ENCODE peak calls at places on chromosomes 7 and 10, in ten cellular contexts. A, Y, P, G, O, B, N, K, F and T are unnamed samples.

GRCh38 chr7:118372530-118372929 is 148.0 kb downstream of the ANKRD7 start:
- DNase-seq in A (no peak), F (no peak), B (no peak), K (no peak), O (peak), Y (no peak), P (no peak), N (peak), G (no peak), T (peak)

GRCh38 chr7:155741805-155742204 is 70.5 kb downstream of the SHH start:
- DNase-seq in K (no peak), G (no peak), Y (no peak), F (no peak), P (no peak), B (no peak), N (no peak), O (no peak), A (peak), T (no peak)

GRCh38 chr7:30168800-30169584 is 34.2 kb downstream of the MTURN start:
- DNase-seq in Y (no peak), P (no peak), F (no peak), A (no peak), K (no peak), O (no peak), B (peak), N (peak), G (no peak), T (no peak)

GRCh38 chr7:26105206-26105605 is 46.8 kb upstream of the NFE2L3 start:
- DNase-seq in G (no peak), P (no peak), O (no peak), F (no peak), N (no peak), B (no peak), K (no peak), A (no peak), Y (no peak), T (no peak)

GRCh38 chr10:79098061-79098460 is 29.3 kb downstream of the ZMIZ1 start:
- DNase-seq in F (no peak), N (no peak), K (no peak), G (no peak), B (no peak), Y (no peak), P (no peak), A (peak), O (no peak), T (no peak)

GRCh38 chr10:101848894-101849351 is 5.3 kb upstream of the KCNIP2 start:
- DNase-seq in P (no peak), Y (no peak), F (no peak), N (peak), A (no peak), G (no peak), K (no peak), B (peak), O (no peak), T (no peak)

GRCh38 chr10:73888514-73888913 is 14.2 kb upstream of the CAMK2G start:
- DNase-seq in Y (no peak), N (no peak), K (no peak), O (no peak), P (no peak), A (no peak), B (peak), F (no peak), G (no peak), T (no peak)

GRCh38 chr7:22216309-22216708 is 140.6 kb downstream of the RAPGEF5 start:
- DNase-seq in Y (no peak), B (no peak), K (no peak), N (no peak), G (no peak), A (no peak), F (no peak), O (no peak), P (no peak), T (peak)

GRCh38 chr7:79880312-79880711 is 254.3 kb upstream of the GNAI1 start:
- DNase-seq in P (no peak), B (no peak), Y (no peak), O (no peak), F (no peak), N (no peak), A (no peak), G (no peak), K (no peak), T (no peak)

GRCh38 chr7:123355576-123356195 is 155.9 kb upstream of the SLC13A1 start:
- DNase-seq in O (no peak), G (no peak), A (no peak), F (no peak), P (peak), B (no peak), N (peak), K (no peak), Y (no peak), T (no peak)

GRCh38 chr7:92230547-92230946 is 15.2 kb downstream of the KRIT1 start:
- DNase-seq in B (no peak), F (no peak), N (no peak), Y (no peak), A (no peak), K (no peak), G (no peak), P (no peak), O (no peak), T (no peak)

GRCh38 chr10:95525033-95525418 is 36.1 kb downstream of the SORBS1 start:
- DNase-seq in B (no peak), N (no peak), O (no peak), K (no peak), P (no peak), F (no peak), Y (no peak), A (no peak), G (no peak), T (no peak)

GRCh38 chr10:110429301-110429700 is 68.4 kb upstream of the DUSP5 start:
- DNase-seq in A (peak), F (no peak), P (no peak), Y (no peak), K (no peak), G (no peak), B (peak), O (no peak), N (no peak), T (no peak)

GRCh38 chr7:100049441-100050291 is at the start of gene ZSCAN21:
- DNase-seq in F (peak), K (peak), P (peak), A (peak), Y (peak), O (peak), B (peak), N (peak), G (peak), T (peak)

GRCh38 chr7:87628780-87629569 is 777 bp downstream of the RUNDC3B start:
- DNase-seq in A (peak), N (peak), B (peak), F (peak), K (no peak), O (no peak), P (peak), G (peak), Y (peak), T (peak)

GRCh38 chr7:73312831-73313520 is 4.3 kb upstream of the NSUN5 start:
- DNase-seq in Y (no peak), B (peak), A (peak), O (no peak), N (no peak), K (no peak), G (peak), P (no peak), F (no peak), T (no peak)

GRCh38 chr7:19066109-19066508 is 51.3 kb downstream of the TWIST1 start:
- DNase-seq in N (peak), K (no peak), G (no peak), F (no peak), P (no peak), B (peak), Y (no peak), O (no peak), A (no peak), T (no peak)

GRCh38 chr10:69787681-69788080 is 14.0 kb upstream of the COL13A1 start:
- DNase-seq in K (no peak), Y (no peak), N (no peak), A (no peak), B (no peak), O (no peak), G (no peak), P (no peak), F (no peak), T (no peak)

GRCh38 chr10:13784067-13784466 is 197.3 kb downstream of the PRPF18 start:
- DNase-seq in F (no peak), B (no peak), A (no peak), K (no peak), O (no peak), P (no peak), G (no peak), N (peak), Y (no peak), T (peak)

GRCh38 chr7:138449580-138449979 is 10.5 kb upstream of the TRIM24 start:
- DNase-seq in F (no peak), A (no peak), B (no peak), N (no peak), O (no peak), P (no peak), Y (no peak), K (no peak), G (peak), T (no peak)

GRCh38 chr7:7618410-7618809 is 22.1 kb upstream of the UMAD1 start:
- DNase-seq in P (no peak), B (no peak), N (no peak), Y (no peak), F (no peak), G (no peak), O (no peak), K (no peak), A (no peak), T (no peak)

GRCh38 chr10:70466951-70467350 is 11.6 kb upstream of the PALD1 start:
- DNase-seq in K (no peak), B (no peak), O (no peak), N (no peak), Y (no peak), G (no peak), P (no peak), F (no peak), A (no peak), T (no peak)

GRCh38 chr10:56318816-56319215 is 42.2 kb downstream of the ZWINT start:
- DNase-seq in B (no peak), Y (no peak), A (no peak), G (no peak), O (no peak), F (no peak), K (no peak), N (no peak), P (no peak), T (no peak)

GRCh38 chr10:19847321-19847720 is 31.1 kb downstream of the PLXDC2 start:
- DNase-seq in N (peak), G (no peak), A (no peak), F (no peak), K (no peak), P (no peak), Y (no peak), B (no peak), O (no peak), T (no peak)

GRCh38 chr7:64890761-64891666 is 12.1 kb upstream of the ZNF273 start:
- DNase-seq in P (no peak), G (no peak), K (no peak), O (no peak), N (no peak), B (peak), F (no peak), A (no peak), Y (no peak), T (no peak)

GRCh38 chr7:139284252-139284896 is 53.3 kb downstream of the UBN2 start:
- DNase-seq in K (no peak), F (no peak), G (no peak), O (no peak), A (no peak), Y (no peak), B (no peak), P (no peak), N (no peak), T (no peak)

GRCh38 chr7:98215561-98216495 is 4.6 kb downstream of the BHLHA15 start:
- DNase-seq in Y (peak), K (peak), G (no peak), N (no peak), O (no peak), P (no peak), B (peak), F (no peak), A (peak), T (no peak)

GRCh38 chr10:18279202-18279601 is 139.0 kb downstream of the CACNB2 start:
- DNase-seq in P (no peak), K (no peak), F (no peak), B (no peak), Y (no peak), O (no peak), G (no peak), A (no peak), N (no peak), T (no peak)

GRCh38 chr10:96850825-96851224 is 18.7 kb downstream of the LCOR start:
- DNase-seq in A (no peak), B (peak), F (no peak), P (no peak), G (no peak), K (no peak), N (peak), O (no peak), Y (no peak), T (no peak)

GRCh38 chr10:127314797-127315196 is 118.4 kb upstream of the INSYN2A start:
- DNase-seq in P (no peak), N (no peak), K (no peak), F (no peak), O (no peak), G (no peak), Y (no peak), A (no peak), B (no peak), T (no peak)

GRCh38 chr10:29840516-29841276 is 205.9 kb upstream of the SVIL start:
- DNase-seq in K (no peak), O (no peak), F (no peak), G (peak), Y (peak), N (no peak), A (no peak), P (no peak), B (no peak), T (peak)

GRCh38 chr7:70268179-70268578 is 669.9 kb downstream of the AUTS2 start:
- DNase-seq in F (no peak), Y (no peak), A (no peak), N (no peak), K (no peak), P (no peak), G (no peak), O (no peak), B (no peak), T (no peak)
- H3K4me3 ChIP-seq in F (no peak), Y (no peak), A (no peak), N (no peak), K (no peak), P (no peak), G (no peak), O (no peak), B (no peak), T (no peak)

DNA sequence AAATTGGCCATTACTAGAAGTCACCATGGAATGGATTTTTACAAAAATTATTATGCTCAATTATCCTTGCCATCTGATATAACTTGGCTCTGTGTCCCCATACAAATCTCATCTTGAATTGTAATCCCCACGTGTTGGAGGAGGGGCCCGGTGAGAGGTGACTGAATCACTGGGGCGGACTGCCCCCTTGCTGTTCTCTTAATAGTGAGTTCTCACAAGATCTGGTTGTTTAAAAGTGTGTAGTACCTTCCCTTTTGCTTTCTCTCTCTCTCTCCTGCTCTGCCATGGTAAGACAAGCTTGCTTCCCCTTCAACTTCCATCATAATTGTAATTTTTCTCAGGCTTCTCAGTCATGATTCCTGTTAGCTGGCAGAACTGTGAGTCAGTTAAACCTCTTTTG is 1023.6 kb downstream of the XPNPEP1 start:
- DNase-seq in N (no peak), A (no peak), B (no peak), K (no peak), F (no peak), Y (no peak), G (no peak), O (no peak), P (no peak), T (no peak)
- TF ChIP-seq CTCF in N (peak), A (no peak), B (no peak), K (no peak), F (no peak), Y (no peak), G (no peak), O (no peak), P (no peak), T (no peak)

GRCh38 chr7:130910949-130911944 is 177.2 kb upstream of the KLF14 start:
- DNase-seq in N (peak), B (no peak), O (peak), F (no peak), K (no peak), Y (no peak), G (no peak), A (no peak), P (no peak), T (peak)

GRCh38 chr7:130913721-130914588 is 179.9 kb upstream of the KLF14 start:
- DNase-seq in F (no peak), Y (no peak), O (no peak), G (no peak), N (no peak), K (no peak), P (no peak), A (no peak), B (no peak), T (peak)

GRCh38 chr7:130914589-130915294 is 180.7 kb upstream of the KLF14 start:
- DNase-seq in N (no peak), F (no peak), G (no peak), P (no peak), Y (no peak), K (no peak), A (no peak), O (no peak), B (no peak), T (no peak)

GRCh38 chr7:130912086-130912909 is 178.3 kb upstream of the KLF14 start:
- DNase-seq in N (peak), O (no peak), P (no peak), K (no peak), A (no peak), B (no peak), Y (no peak), G (no peak), F (no peak), T (peak)

DNA sequence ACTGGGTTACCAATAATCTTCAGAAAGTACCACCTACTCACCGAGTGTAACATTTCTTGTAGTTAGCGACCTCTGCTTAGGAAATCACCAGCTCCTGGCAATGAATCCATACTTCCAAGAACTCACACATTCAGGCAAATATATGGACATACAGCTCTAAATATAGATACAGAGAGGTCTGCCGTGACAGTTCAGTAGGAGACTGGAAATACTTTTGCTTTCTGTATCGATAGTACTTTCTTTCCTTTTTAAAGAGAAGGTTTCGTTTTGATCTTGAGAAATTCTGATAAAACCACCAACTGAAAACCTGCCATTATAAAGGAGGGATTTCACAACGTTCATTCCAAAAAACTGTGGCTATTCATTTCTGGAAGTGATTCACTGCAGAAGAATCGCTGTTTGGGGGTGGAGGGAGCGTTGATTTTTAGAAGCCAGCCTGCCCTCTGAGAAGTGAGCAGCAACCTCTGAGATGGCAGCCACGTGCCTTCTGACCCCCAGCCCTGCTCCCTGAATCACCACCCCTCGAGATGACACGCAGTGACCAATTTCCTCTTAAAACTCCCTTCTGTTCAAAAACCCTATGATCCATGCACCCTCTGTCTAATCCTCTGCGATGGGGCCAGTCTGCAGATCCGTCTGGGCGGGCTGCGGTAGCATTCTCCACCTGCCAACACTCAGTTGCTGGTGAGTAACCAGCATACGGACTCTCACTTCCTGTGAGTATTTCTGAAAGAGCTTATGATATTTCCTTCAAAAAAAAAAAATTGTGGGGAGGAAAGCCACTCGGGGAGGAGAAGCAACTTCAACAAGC is 179.1 kb upstream of the KLF14 start:
- DNase-seq in K (no peak), B (no peak), O (no peak), N (peak), G (no peak), Y (peak), A (peak), F (peak), P (peak), T (peak)
- H3K4me3 ChIP-seq in K (peak), B (peak), O (peak), N (peak), G (peak), Y (peak), A (peak), F (peak), P (peak), T (peak)

DNA sequence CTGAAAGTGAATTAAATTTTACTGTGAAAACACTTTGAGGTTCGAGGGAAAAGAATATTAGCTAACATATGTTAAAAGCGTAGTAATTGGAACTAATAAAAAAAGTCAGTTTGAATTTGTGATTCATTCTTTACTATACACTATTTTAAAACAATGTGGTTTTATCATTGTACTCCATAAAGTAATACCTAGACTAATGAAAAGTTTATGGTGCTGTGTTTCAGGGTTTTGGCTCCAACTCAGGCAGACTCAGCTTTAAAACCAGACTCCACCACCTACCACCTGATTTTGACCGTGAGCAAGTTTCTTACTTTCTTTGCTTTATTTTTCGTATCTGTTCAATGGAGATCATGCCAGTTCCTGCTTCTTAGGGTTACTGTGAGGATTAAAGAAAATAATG is 9.2 kb upstream of the PRTFDC1 start:
- DNase-seq in Y (no peak), G (no peak), A (no peak), N (no peak), P (no peak), O (no peak), F (no peak), K (no peak), B (no peak), T (no peak)
- TF ChIP-seq CTCF in Y (no peak), G (no peak), A (no peak), N (no peak), P (no peak), O (no peak), F (no peak), K (no peak), B (no peak), T (no peak)

DNA sequence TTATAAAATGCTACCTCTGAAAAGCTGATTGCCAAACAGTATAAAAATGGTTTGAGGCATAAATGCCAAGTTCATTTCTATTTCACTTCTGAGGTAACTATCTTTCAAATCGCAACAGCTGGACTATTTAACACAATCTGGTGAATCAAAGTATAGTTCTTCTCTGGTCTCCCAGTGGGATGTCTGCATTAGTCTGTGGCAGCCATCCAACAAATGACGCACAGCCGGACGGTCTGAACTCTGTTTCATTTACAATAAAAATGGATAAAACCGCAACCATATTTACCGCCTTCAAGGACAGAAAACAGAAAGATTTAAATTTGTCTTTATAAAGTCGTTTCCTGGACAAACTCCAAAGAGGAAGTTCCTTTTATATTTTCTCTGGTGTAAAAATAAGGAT is 41.9 kb downstream of the ENO4 start:
- DNase-seq in N (peak), A (no peak), G (peak), O (no peak), K (no peak), B (peak), F (peak), P (no peak), Y (peak), T (peak)
- H3K4me3 ChIP-seq in N (no peak), A (no peak), G (no peak), O (no peak), K (peak), B (no peak), F (no peak), P (no peak), Y (no peak), T (no peak)

GRCh38 chr10:3043512-3044368 is 23.6 kb upstream of the PFKP start:
- DNase-seq in N (peak), B (peak), F (no peak), G (peak), O (peak), P (peak), A (no peak), K (no peak), Y (peak), T (peak)
- TF ChIP-seq CTCF in N (peak), B (peak), F (no peak), G (peak), O (peak), P (peak), A (peak), K (peak), Y (peak), T (peak)

DNA sequence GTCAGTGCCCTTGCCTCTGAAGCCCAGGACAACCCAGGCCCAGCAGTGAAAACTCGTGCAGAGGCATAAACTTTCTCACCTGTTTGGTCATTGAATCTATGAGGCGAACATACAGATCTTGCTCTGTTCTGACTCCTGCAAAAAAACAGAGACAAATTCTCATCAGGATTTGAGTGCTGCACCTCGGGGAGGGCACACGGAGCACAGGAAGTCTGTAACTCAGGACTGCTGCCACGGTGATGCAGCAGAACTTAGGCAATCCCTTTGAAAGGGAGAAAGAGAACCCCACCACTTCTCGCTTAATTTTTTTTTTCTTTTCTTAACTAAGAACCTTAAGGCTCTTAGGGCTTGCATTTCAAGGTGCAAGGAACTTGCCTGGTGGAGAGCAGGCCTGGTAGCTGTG is 2.0 kb downstream of the EBF3 start:
- DNase-seq in Y (no peak), G (no peak), K (no peak), F (no peak), O (no peak), A (peak), P (no peak), N (peak), B (peak), T (no peak)
- H3K4me3 ChIP-seq in Y (no peak), G (no peak), K (no peak), F (no peak), O (no peak), A (no peak), P (no peak), N (peak), B (peak), T (no peak)